ENCODE peak calls at places on chromosome 21, in ten cellular contexts. Z is transverse colon, S is HCT116, L is spleen, A is prostate gland, Q is suprapubic skin, U is upper lobe of left lung, X is GM23338, T is esophagus muscularis mucosa, Y is stomach. R is an unnamed sample. For H3K4me1, the result is how much of the 10 kb centered on the place peaks cover.

GRCh38 chr21:22374218-22374969 is 1376.2 kb downstream of the NCAM2 start:
- DNase-seq in A (no peak), T (no peak), U (no peak), Q (no peak), Z (no peak), L (peak), X (peak), Y (no peak), S (no peak), R (no peak)

GRCh38 chr21:42358261-42358660 is 7.5 kb upstream of the TFF2 start:
- DNase-seq in U (no peak), L (peak), Y (no peak), X (no peak), T (no peak), Q (no peak), S (no peak), Z (no peak), A (no peak), R (no peak)

GRCh38 chr21:38938343-38938742 is 132.6 kb downstream of the ETS2 start:
- DNase-seq in L (no peak), S (no peak), A (no peak), Z (no peak), Y (no peak), T (no peak), Q (no peak), X (peak), U (no peak), R (no peak)

GRCh38 chr21:42061195-42061865 is 9.8 kb upstream of the UMODL1 start:
- DNase-seq in L (peak), X (no peak), Z (peak), S (no peak), A (no peak), U (no peak), Q (no peak), Y (no peak), T (no peak), R (no peak)

GRCh38 chr21:45590726-45591618 is 48.7 kb upstream of the SLC19A1 start:
- DNase-seq in A (no peak), Q (peak), Y (no peak), T (no peak), Z (peak), U (peak), X (peak), L (peak), S (no peak), R (no peak)

GRCh38 chr21:45332981-45333582 is 45.4 kb upstream of the POFUT2 start:
- DNase-seq in L (peak), A (no peak), Q (peak), X (no peak), Z (no peak), Y (no peak), T (no peak), S (no peak), U (no peak), R (no peak)

GRCh38 chr21:21226472-21226871 is 228.3 kb downstream of the NCAM2 start:
- DNase-seq in L (no peak), S (no peak), A (no peak), T (no peak), Z (no peak), Q (no peak), U (no peak), Y (no peak), X (no peak), R (no peak)

GRCh38 chr21:45302082-45303061 is 14.7 kb upstream of the POFUT2 start:
- DNase-seq in Z (peak), U (peak), Q (peak), S (no peak), X (no peak), L (peak), T (no peak), Y (peak), A (no peak), R (no peak)

GRCh38 chr21:35039595-35040291 is 9.4 kb downstream of the RUNX1 start:
- DNase-seq in U (no peak), T (no peak), Y (no peak), X (no peak), Q (no peak), L (no peak), Z (no peak), A (no peak), S (no peak), R (no peak)

GRCh38 chr21:41983229-41983628 is 26.9 kb downstream of the ZBTB21 start:
- DNase-seq in A (no peak), Z (no peak), L (no peak), S (no peak), Q (no peak), Y (no peak), T (no peak), X (no peak), U (no peak), R (no peak)

GRCh38 chr21:45296638-45297037 is 8.9 kb upstream of the POFUT2 start:
- DNase-seq in L (no peak), U (no peak), A (no peak), X (no peak), S (no peak), Y (no peak), Z (peak), Q (no peak), T (no peak), R (no peak)

GRCh38 chr21:27885296-27885711 is 918.4 kb upstream of the ADAMTS5 start:
- DNase-seq in T (no peak), X (no peak), S (no peak), Z (no peak), L (peak), Y (no peak), Q (peak), A (no peak), U (peak), R (no peak)

GRCh38 chr21:42221581-42222345 is 2.8 kb downstream of the ABCG1 start:
- DNase-seq in Z (no peak), U (no peak), Y (peak), X (no peak), A (no peak), S (no peak), T (no peak), L (no peak), Q (peak), R (no peak)

GRCh38 chr21:25764065-25764464 is 29.3 kb downstream of the GABPA start:
- DNase-seq in A (no peak), S (no peak), Q (no peak), Z (no peak), Y (no peak), L (no peak), X (no peak), U (no peak), T (no peak), R (no peak)

GRCh38 chr21:35190201-35190701 is 141.1 kb upstream of the RUNX1 start:
- DNase-seq in T (no peak), L (no peak), Y (no peak), X (no peak), Z (no peak), U (no peak), Q (no peak), A (no peak), S (peak), R (no peak)

GRCh38 chr21:45277101-45278045 is 10.3 kb downstream of the POFUT2 start:
- DNase-seq in Z (peak), S (no peak), A (no peak), Y (peak), L (peak), Q (peak), T (no peak), X (no peak), U (peak), R (peak)

GRCh38 chr21:30434033-30434631 is 4.1 kb downstream of the KRTAP13-4 start:
- DNase-seq in A (peak), Z (peak), U (no peak), Y (peak), Q (no peak), X (peak), T (no peak), L (no peak), S (no peak), R (no peak)

GRCh38 chr21:43924421-43925095 is 59.5 kb downstream of the AGPAT3 start:
- DNase-seq in A (no peak), Y (no peak), X (no peak), S (no peak), L (no peak), T (no peak), Z (no peak), Q (no peak), U (peak), R (no peak)

GRCh38 chr21:41950941-41951408 is 2.8 kb downstream of the C2CD2 start:
- DNase-seq in Y (no peak), A (no peak), U (no peak), Z (no peak), L (peak), X (peak), T (no peak), S (no peak), Q (no peak), R (no peak)

DNA sequence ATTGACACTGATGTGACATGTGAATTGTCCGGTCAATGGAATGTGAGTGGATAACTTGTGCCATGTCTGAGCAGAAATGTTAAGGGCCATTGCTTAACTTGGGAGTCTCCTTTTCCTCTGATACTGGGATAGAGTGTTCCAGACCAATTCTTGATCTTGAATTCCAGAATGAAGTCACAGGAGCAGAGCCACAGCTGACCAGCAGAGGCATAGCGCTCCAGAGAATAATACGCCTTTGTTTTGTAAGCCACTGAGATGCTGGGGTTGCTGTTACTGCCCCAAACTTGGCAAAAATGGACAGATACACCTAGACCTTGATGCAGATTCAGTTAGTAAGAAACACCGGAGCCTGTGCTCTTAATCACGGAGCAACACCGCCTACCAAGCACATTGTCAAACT is 6.3 kb downstream of the KCNJ6 start:
- DNase-seq in U (no peak), Y (no peak), T (no peak), A (no peak), L (no peak), Z (no peak), X (peak), S (no peak), Q (no peak), R (no peak)
- TF ChIP-seq CTCF in U (no peak), Y (no peak), T (no peak), A (no peak), L (no peak), Z (no peak), X (peak), S (no peak), Q (no peak), R (no peak)

DNA sequence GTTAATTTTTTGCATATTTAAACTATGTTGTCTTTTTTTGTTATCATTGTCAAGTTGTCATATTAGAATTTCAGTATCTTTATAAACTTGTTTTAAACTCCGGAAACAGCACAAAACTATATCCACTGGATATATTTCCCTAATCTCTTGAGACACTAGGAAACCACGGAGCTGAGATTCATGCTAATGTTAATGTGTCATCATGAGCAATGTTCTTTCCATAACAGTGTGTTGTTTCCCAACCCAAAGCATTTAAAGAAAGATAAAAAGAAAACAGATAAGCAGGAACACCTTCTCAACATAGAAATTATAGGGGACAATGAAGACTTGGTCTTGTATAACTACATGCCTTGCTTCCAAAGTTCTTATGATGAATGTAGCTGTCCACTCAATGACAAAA is 626.2 kb upstream of the TMPRSS15 start:
- DNase-seq in U (no peak), A (no peak), S (no peak), Y (no peak), Q (no peak), L (no peak), Z (no peak), X (no peak), T (no peak), R (no peak)
- TF ChIP-seq POLR2AphosphoS5 in U (no peak), A (no peak), S (no peak), Y (no peak), Q (no peak), L (no peak), Z (no peak), X (no peak), T (no peak), R (no peak)

GRCh38 chr21:14452842-14453241 is 69.9 kb upstream of the HSPA13 start:
- DNase-seq in L (no peak), Y (no peak), X (no peak), U (no peak), Q (no peak), T (no peak), A (no peak), S (no peak), Z (no peak), R (no peak)

GRCh38 chr21:14451520-14451919 is 68.6 kb upstream of the HSPA13 start:
- DNase-seq in Z (no peak), Y (no peak), X (no peak), T (no peak), U (no peak), Q (no peak), L (no peak), A (no peak), S (no peak), R (no peak)

GRCh38 chr21:14452031-14452778 is 69.3 kb upstream of the HSPA13 start:
- DNase-seq in Y (no peak), S (no peak), T (no peak), U (no peak), L (no peak), Q (no peak), A (no peak), X (no peak), Z (no peak), R (no peak)

GRCh38 chr21:14453339-14453738 is 70.4 kb upstream of the HSPA13 start:
- DNase-seq in X (no peak), Z (no peak), Y (no peak), T (no peak), L (no peak), Q (no peak), U (no peak), A (no peak), S (no peak), R (no peak)

GRCh38 chr21:14448784-14449183 is 65.8 kb upstream of the HSPA13 start:
- DNase-seq in L (no peak), Z (no peak), Y (no peak), Q (no peak), A (no peak), U (no peak), X (no peak), T (no peak), S (no peak), R (no peak)
- H3K4me1 ChIP-seq in L (under half), Z (under half), Y (under half), Q (under half), A (under half), U (under half), X (under half), T (under half), S (under half), R (under half)

GRCh38 chr21:16794944-16795343 is 717.9 kb upstream of the CXADR start:
- DNase-seq in S (no peak), Z (no peak), L (no peak), X (no peak), Y (no peak), Q (no peak), U (no peak), T (no peak), A (no peak), R (no peak)
- TF ChIP-seq CTCF in S (no peak), Z (no peak), L (no peak), X (no peak), Y (no peak), Q (no peak), U (no peak), T (no peak), A (no peak), R (no peak)

DNA sequence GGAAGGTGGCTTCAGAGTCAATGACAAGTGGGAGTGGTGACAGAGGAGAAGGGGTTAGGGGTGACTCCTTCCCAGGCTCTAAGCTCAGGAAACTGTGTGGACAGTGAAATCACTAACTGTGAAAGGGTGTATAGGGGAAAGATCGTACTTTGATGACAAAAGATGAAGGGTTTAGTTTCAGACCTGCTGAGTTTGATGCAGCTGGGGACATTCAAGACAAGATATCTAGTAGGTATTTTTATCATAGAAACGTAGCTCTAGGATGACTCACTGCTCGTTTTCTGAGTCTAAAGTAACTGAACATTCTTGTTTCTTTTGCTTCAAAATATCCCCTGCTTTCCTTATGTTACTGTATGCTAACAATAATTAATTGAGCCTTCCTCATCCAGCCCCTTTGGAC is 149.0 kb downstream of the PCP4 start:
- DNase-seq in Z (no peak), U (no peak), S (no peak), L (no peak), A (no peak), Y (no peak), T (no peak), Q (no peak), X (no peak), R (no peak)
- TF ChIP-seq POLR2AphosphoS5 in Z (no peak), U (no peak), S (no peak), L (no peak), A (no peak), Y (no peak), T (no peak), Q (no peak), X (no peak), R (no peak)

DNA sequence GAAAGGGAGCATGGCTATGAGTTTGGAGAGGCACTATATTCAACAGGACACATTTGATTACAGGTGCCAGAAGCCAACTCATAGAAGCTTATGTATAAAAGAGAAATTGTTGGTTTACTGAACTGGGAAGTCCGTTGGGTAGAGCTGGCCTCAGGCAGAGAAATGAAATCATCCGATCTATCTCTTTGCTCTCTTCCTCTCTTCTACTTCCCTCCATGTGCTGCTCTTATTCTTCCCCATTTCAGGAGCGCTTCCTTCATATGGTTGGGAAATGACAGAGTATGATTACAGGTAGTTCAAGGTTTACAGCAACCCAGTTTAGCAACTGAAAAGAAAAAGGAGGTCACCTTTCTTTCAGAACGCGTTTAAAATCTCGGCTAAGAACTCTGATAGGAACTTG is 23.2 kb upstream of the CCT8 start:
- DNase-seq in Y (no peak), A (no peak), Q (no peak), Z (no peak), X (no peak), L (no peak), T (no peak), S (no peak), U (no peak), R (no peak)
- H3K4me1 ChIP-seq in Y (under half), A (under half), Q (under half), Z (under half), X (under half), L (under half), T (under half), S (under half), U (under half), R (under half)

DNA sequence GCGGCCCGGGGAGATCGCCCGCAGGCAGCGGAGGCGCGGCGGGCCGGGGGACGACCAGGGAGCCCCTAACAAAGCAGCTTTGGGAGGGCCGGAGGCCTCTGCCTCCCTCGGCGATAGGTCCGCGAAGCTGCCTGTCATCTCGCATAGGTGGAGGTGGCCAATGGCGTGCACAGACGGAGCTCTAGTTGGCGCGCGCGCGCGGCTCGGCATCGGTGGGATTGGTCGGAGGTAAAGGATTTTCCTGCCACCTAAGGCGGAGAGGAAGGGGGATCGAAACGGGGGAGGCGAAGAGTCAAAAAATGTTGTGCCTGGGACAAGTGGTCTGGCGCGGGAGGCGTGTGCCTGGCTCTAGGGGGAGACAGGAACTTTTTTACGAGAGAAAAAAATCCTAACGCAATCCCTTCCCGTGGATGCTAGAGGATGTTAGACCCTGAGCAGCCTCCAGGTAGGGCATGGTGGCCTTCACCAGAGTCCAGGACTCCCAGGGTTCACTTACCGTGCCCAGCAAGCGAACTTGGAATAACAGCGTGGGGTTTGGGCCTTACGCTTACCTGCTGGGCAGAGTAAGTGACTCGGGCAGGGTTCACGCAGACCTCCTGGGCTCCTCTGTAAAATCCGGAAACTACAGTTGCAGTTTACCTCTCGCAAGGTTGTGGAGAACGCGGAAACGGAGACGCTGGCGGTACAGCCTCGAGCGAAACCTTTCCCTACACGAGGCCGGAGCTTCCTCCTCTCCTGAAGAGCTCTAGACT is 99.9 kb upstream of the SOD1 start:
- DNase-seq in U (peak), A (peak), T (peak), Z (peak), Y (peak), X (peak), S (peak), Q (peak), L (peak), R (peak)
- TF ChIP-seq CTCF in U (no peak), A (no peak), T (no peak), Z (no peak), Y (no peak), X (no peak), S (no peak), Q (no peak), L (no peak), R (no peak)